ENCODE peak calls at places on chromosomes 11 and 22, in five cellular contexts. One of them, this sample, is unnamed.

GRCh38 chr11:106031936-106032335 is 9.9 kb upstream of the MSANTD4 start:
- DNase-seq in GM20000: no peak
- DNase-seq in WTC11: no peak
- DNase-seq in endothelial cell: no peak
- DNase-seq in body of pancreas: no peak
- DNase-seq in this sample: no peak

GRCh38 chr11:44577231-44577834 is 11.9 kb downstream of the CD82 start:
- DNase-seq in GM20000: no peak
- DNase-seq in WTC11: no peak
- DNase-seq in endothelial cell: no peak
- DNase-seq in body of pancreas: no peak
- DNase-seq in this sample: no peak

GRCh38 chr11:132504501-132505041 is 1027.7 kb downstream of the OPCML start:
- DNase-seq in GM20000: no peak
- DNase-seq in WTC11: peak; percentile 29
- DNase-seq in endothelial cell: no peak
- DNase-seq in body of pancreas: no peak
- DNase-seq in this sample: no peak

GRCh38 chr11:115769891-115770290 is 265.7 kb upstream of the CADM1 start:
- DNase-seq in GM20000: no peak
- DNase-seq in WTC11: no peak
- DNase-seq in endothelial cell: no peak
- DNase-seq in body of pancreas: no peak
- DNase-seq in this sample: no peak

GRCh38 chr22:37231406-37232139 is 12.5 kb downstream of the RAC2 start:
- DNase-seq in GM20000: no peak
- DNase-seq in WTC11: no peak
- DNase-seq in endothelial cell: no peak
- DNase-seq in body of pancreas: no peak
- DNase-seq in this sample: no peak

GRCh38 chr22:46619830-46620501 is at the start of gene GRAMD4:
- DNase-seq in GM20000: no peak
- DNase-seq in WTC11: no peak
- DNase-seq in endothelial cell: no peak
- DNase-seq in body of pancreas: no peak
- DNase-seq in this sample: no peak

GRCh38 chr22:44409691-44410316 is 88.2 kb downstream of the RTL6 start:
- DNase-seq in GM20000: no peak
- DNase-seq in WTC11: no peak
- DNase-seq in endothelial cell: no peak
- DNase-seq in body of pancreas: no peak
- DNase-seq in this sample: no peak

GRCh38 chr11:134521001-134521400 is 109.0 kb upstream of the B3GAT1 start:
- DNase-seq in GM20000: no peak
- DNase-seq in WTC11: no peak
- DNase-seq in endothelial cell: no peak
- DNase-seq in body of pancreas: no peak
- DNase-seq in this sample: no peak

GRCh38 chr11:75654314-75654713 is 14.5 kb downstream of the MAP6 start:
- DNase-seq in GM20000: peak; percentile 61
- DNase-seq in WTC11: no peak
- DNase-seq in endothelial cell: no peak
- DNase-seq in body of pancreas: no peak
- DNase-seq in this sample: peak; percentile 56

GRCh38 chr22:50143096-50143495 is 27.4 kb upstream of the PANX2 start:
- DNase-seq in GM20000: no peak
- DNase-seq in WTC11: no peak
- DNase-seq in endothelial cell: no peak
- DNase-seq in body of pancreas: no peak
- DNase-seq in this sample: no peak

GRCh38 chr22:50141462-50141861 is 29.1 kb upstream of the PANX2 start:
- DNase-seq in GM20000: no peak
- DNase-seq in WTC11: no peak
- DNase-seq in endothelial cell: no peak
- DNase-seq in body of pancreas: no peak
- DNase-seq in this sample: no peak

GRCh38 chr22:50139843-50140415 is 30.6 kb upstream of the PANX2 start:
- DNase-seq in GM20000: no peak
- DNase-seq in WTC11: no peak
- DNase-seq in endothelial cell: no peak
- DNase-seq in body of pancreas: no peak
- DNase-seq in this sample: no peak

GRCh38 chr22:50140615-50141014 is 29.9 kb upstream of the PANX2 start:
- DNase-seq in GM20000: no peak
- DNase-seq in WTC11: no peak
- DNase-seq in endothelial cell: no peak
- DNase-seq in body of pancreas: no peak
- DNase-seq in this sample: no peak

GRCh38 chr22:50141891-50142363 is 28.6 kb upstream of the PANX2 start:
- DNase-seq in GM20000: no peak
- DNase-seq in WTC11: peak; percentile 41
- DNase-seq in endothelial cell: peak; percentile 42
- DNase-seq in body of pancreas: no peak
- DNase-seq in this sample: no peak
- TF ChIP-seq CTCF in GM20000: no peak
- TF ChIP-seq CTCF in WTC11: peak; percentile 28
- TF ChIP-seq CTCF in endothelial cell: no peak
- TF ChIP-seq CTCF in body of pancreas: no peak
- TF ChIP-seq CTCF in this sample: no peak

DNA sequence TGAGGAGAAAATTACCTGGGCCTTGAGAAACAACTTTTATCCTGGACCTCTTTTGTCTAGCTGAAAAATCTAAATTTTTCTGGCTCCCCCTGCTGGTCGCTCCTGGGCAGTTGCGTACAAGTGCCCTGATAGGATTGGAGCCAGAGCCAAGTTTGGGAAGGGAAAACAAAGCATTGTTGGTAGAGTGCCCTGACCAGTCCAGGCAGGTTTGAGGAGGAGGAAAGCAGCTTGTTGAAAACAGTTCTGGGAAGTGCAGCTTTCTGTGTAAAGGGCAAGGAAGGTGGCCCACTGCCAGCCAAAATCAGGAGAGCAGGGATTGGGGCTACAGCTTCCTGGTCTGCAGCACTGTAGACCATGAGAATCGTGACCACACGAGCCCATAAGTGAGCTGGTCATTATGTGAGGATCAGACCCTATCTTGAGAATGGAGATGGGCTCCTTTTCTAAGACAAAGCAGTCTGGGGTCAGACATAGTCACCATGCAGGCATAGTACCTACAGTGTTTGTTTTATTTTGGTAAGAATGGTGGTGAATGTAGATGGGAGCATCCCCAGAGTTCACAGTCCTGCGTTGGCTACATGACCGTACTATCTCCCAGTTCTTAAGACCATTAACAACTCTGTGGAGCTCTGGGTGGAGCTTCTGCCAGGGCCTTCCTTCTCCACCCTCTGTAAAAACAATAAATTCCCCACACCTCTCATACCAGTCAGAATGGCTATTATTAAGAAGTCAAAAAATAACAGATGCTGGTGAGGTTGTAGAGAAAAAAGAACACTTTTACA is 21.3 kb upstream of the PIK3IP1 start:
- DNase-seq in GM20000: peak; percentile 61
- DNase-seq in WTC11: peak; percentile 80
- DNase-seq in endothelial cell: peak; percentile 72
- DNase-seq in body of pancreas: peak; percentile 88
- DNase-seq in this sample: peak; percentile 65
- TF ChIP-seq CTCF in GM20000: peak; percentile 90
- TF ChIP-seq CTCF in WTC11: peak; percentile 74
- TF ChIP-seq CTCF in endothelial cell: peak; percentile 89
- TF ChIP-seq CTCF in body of pancreas: peak; percentile 78
- TF ChIP-seq CTCF in this sample: peak; percentile 89

DNA sequence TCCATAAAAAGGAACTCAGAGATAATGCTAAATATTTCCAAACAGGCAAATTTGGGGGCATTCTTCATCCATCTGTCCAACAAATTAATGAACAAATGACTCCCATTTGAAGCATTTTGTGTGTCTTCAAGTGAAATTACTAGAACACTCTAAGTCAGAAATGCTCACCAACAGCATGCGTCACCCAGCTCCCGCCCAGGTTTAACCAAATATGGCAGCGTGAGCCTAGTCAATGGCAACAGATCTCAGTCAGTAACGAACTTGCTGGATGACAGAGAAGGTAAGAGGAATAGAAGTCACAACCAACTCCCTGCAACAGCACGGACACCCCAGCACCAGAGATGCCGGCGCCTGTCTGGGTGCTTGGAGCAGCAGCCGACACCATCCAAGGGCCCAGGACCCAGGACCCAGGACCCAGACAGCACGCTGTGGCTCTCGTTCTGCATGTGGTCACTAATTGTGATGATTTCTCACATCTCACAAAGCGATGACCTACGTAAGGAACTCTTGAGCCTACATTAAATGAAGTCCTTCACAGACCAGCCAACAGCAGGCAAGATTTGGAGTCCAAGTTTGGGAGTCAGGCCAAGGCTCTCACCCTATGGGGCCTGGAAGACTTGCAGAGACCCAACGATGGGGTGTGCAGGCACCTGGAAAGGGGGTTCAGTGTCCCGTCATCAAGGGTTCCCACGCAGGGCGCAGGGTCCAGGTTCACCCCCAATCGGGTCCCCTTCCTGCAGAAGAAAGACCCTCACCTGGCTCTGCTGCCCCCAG is 556.9 kb downstream of the BRD1 start:
- DNase-seq in GM20000: no peak
- DNase-seq in WTC11: no peak
- DNase-seq in endothelial cell: no peak
- DNase-seq in body of pancreas: no peak
- DNase-seq in this sample: no peak
- TF ChIP-seq CTCF in GM20000: no peak
- TF ChIP-seq CTCF in WTC11: no peak
- TF ChIP-seq CTCF in endothelial cell: no peak
- TF ChIP-seq CTCF in body of pancreas: no peak
- TF ChIP-seq CTCF in this sample: no peak

GRCh38 chr22:32918741-32919140 is 117.2 kb downstream of the TIMP3 start:
- DNase-seq in GM20000: no peak
- DNase-seq in WTC11: no peak
- DNase-seq in endothelial cell: no peak
- DNase-seq in body of pancreas: no peak
- DNase-seq in this sample: no peak
- TF ChIP-seq CTCF in GM20000: no peak
- TF ChIP-seq CTCF in WTC11: no peak
- TF ChIP-seq CTCF in endothelial cell: no peak
- TF ChIP-seq CTCF in body of pancreas: no peak
- TF ChIP-seq CTCF in this sample: no peak

GRCh38 chr22:19559324-19559811 is 35.2 kb upstream of the CLDN5 start:
- DNase-seq in GM20000: no peak
- DNase-seq in WTC11: peak; percentile 41
- DNase-seq in endothelial cell: no peak
- DNase-seq in body of pancreas: no peak
- DNase-seq in this sample: no peak
- TF ChIP-seq CTCF in GM20000: no peak
- TF ChIP-seq CTCF in WTC11: no peak
- TF ChIP-seq CTCF in endothelial cell: no peak
- TF ChIP-seq CTCF in body of pancreas: no peak
- TF ChIP-seq CTCF in this sample: no peak

This sample was measured in GM10248.